ENCODE peak calls at places on chromosome 12, in six cellular contexts. E, N, U, K, P and B are unnamed samples.

GRCh38 chr12:40308851-40309420 is 84.1 kb downstream of the LRRK2 start:
- DNase-seq in N (no peak), U (no peak), P (no peak), E (no peak), K (no peak), B (no peak)

GRCh38 chr12:121223283-121223946 is 13.5 kb downstream of the P2RX4 start:
- DNase-seq in E (no peak), K (peak), P (peak), U (no peak), N (no peak), B (no peak)

GRCh38 chr12:124456652-124457152 is 110.7 kb downstream of the NCOR2 start:
- DNase-seq in E (no peak), K (peak), N (no peak), P (no peak), U (no peak), B (peak)

GRCh38 chr12:98352218-98352811 is 163.1 kb upstream of the TMPO start:
- DNase-seq in P (no peak), N (peak), K (no peak), U (no peak), E (no peak), B (no peak)

GRCh38 chr12:31507966-31508365 is 83.0 kb downstream of the DENND5B start:
- DNase-seq in K (no peak), N (no peak), P (no peak), U (no peak), E (no peak), B (no peak)

GRCh38 chr12:67925077-67925476 is 64.2 kb upstream of the IFNG-AS1 start:
- DNase-seq in E (no peak), N (no peak), P (no peak), K (no peak), U (no peak), B (peak)

GRCh38 chr12:120972870-120973543 is 5.3 kb upstream of the HNF1A start:
- DNase-seq in N (peak), U (no peak), K (no peak), P (no peak), E (peak), B (peak)

GRCh38 chr12:26113194-26113654 is 11.6 kb downstream of the BHLHE41 start:
- DNase-seq in K (no peak), N (no peak), P (no peak), E (no peak), U (no peak), B (no peak)

GRCh38 chr12:57590892-57591566 is at the start of gene PIP4K2C:
- DNase-seq in E (no peak), K (peak), U (peak), P (peak), N (peak), B (peak)

GRCh38 chr12:93751864-93752610 is 74.9 kb downstream of the CRADD start:
- DNase-seq in N (peak), E (no peak), P (no peak), U (no peak), K (no peak), B (peak)

GRCh38 chr12:55742719-55743130 is at the start of gene GDF11:
- DNase-seq in K (peak), U (peak), N (peak), P (no peak), E (peak), B (peak)

GRCh38 chr12:53770281-53770680 is 18.5 kb upstream of the CISTR start:
- DNase-seq in P (no peak), E (no peak), U (no peak), K (no peak), N (peak), B (no peak)

GRCh38 chr12:46451276-46452021 is 78.9 kb upstream of the SLC38A2 start:
- DNase-seq in E (no peak), U (no peak), N (no peak), P (no peak), K (no peak), B (no peak)

GRCh38 chr12:75666980-75667359 is 155.6 kb upstream of the KRR1 start:
- DNase-seq in E (no peak), K (no peak), N (peak), P (no peak), U (no peak), B (no peak)

GRCh38 chr12:2265461-2266167 is 212.8 kb downstream of the CACNA1C start:
- DNase-seq in U (no peak), E (no peak), N (peak), K (no peak), P (no peak), B (no peak)

GRCh38 chr12:132158677-132159554 is 14.7 kb downstream of the NOC4L start:
- DNase-seq in K (no peak), P (no peak), U (no peak), E (no peak), N (no peak), B (peak)

GRCh38 chr12:70469221-70469820 is 103.2 kb downstream of the KCNMB4 start:
- DNase-seq in K (no peak), P (no peak), N (no peak), U (no peak), E (no peak), B (peak)

GRCh38 chr12:1481919-1482318 is 112.5 kb downstream of the FBXL14 start:
- DNase-seq in P (no peak), U (no peak), E (no peak), K (no peak), N (no peak), B (no peak)

GRCh38 chr12:78865297-78865955 is 852 bp downstream of the SYT1 start:
- DNase-seq in K (no peak), U (no peak), N (no peak), E (no peak), P (no peak), B (no peak)

GRCh38 chr12:25979563-25979962 is 21.1 kb downstream of the RASSF8 start:
- DNase-seq in N (no peak), P (no peak), K (no peak), E (no peak), U (no peak), B (peak)

GRCh38 chr12:84840356-84840755 is 72.2 kb downstream of the SLC6A15 start:
- DNase-seq in N (no peak), U (no peak), K (no peak), P (no peak), E (no peak), B (no peak)

GRCh38 chr12:111766608-111767361 is at the start of gene ALDH2:
- DNase-seq in K (peak), N (peak), U (peak), P (no peak), E (peak), B (peak)

GRCh38 chr12:46386877-46387629 is 14.5 kb upstream of the SLC38A2 start:
- DNase-seq in U (no peak), K (no peak), P (peak), N (no peak), E (no peak), B (no peak)

GRCh38 chr12:125137776-125138344 is 72.6 kb downstream of the AACS start:
- DNase-seq in U (no peak), K (no peak), N (no peak), P (no peak), E (no peak), B (no peak)

GRCh38 chr12:91620949-91621348 is 438.3 kb upstream of the DCN start:
- DNase-seq in U (no peak), E (no peak), P (no peak), N (no peak), K (no peak), B (no peak)

GRCh38 chr12:69613351-69613750 is 2.6 kb upstream of the LRRC10 start:
- DNase-seq in E (no peak), K (no peak), N (no peak), P (no peak), U (no peak), B (no peak)

GRCh38 chr12:3820122-3820521 is 53.1 kb downstream of the PARP11 start:
- DNase-seq in U (no peak), P (no peak), N (peak), E (no peak), K (no peak), B (no peak)